ENCODE peak calls at places on chromosome 5, in six cellular contexts. I is memory B cell, B is fibroblast of pulmonary artery, R is NCI-H2081, Z is cerebellum, N is NCI-H345. U is an unnamed sample.

GRCh38 chr5:36696059-36696673 is 89.8 kb downstream of the SLC1A3 start:
- DNase-seq in I (peak; percentile 27), B (peak; percentile 76), N (peak; percentile 20), Z (peak; percentile 34), R (peak; percentile 56), U (no peak)

GRCh38 chr5:1299511-1299850 is 4.6 kb upstream of the TERT start:
- DNase-seq in B (no peak), N (no peak), I (no peak), Z (no peak), R (no peak), U (no peak)

GRCh38 chr5:172110921-172111873 is 76.8 kb downstream of the STK10 start:
- DNase-seq in B (peak; percentile 61), N (no peak), I (peak; percentile 73), R (no peak), Z (no peak), U (peak; percentile 88)

GRCh38 chr5:158121678-158122077 is 262.7 kb upstream of the CLINT1 start:
- DNase-seq in I (no peak), N (peak; percentile 4), Z (no peak), B (no peak), R (no peak), U (no peak)

GRCh38 chr5:115179959-115180709 is 10.4 kb upstream of the TRIM36 start:
- DNase-seq in N (peak; percentile 51), R (peak; percentile 38), B (peak; percentile 10), Z (no peak), I (peak; percentile 51), U (peak; percentile 6)

GRCh38 chr5:126395627-126396026 is 27.6 kb upstream of the GRAMD2B start:
- DNase-seq in N (no peak), Z (no peak), B (no peak), I (no peak), R (no peak), U (no peak)

GRCh38 chr5:156310115-156310514 is 16.8 kb upstream of the SGCD start:
- DNase-seq in I (no peak), R (no peak), N (no peak), Z (no peak), B (no peak), U (no peak)

GRCh38 chr5:141402553-141403328 is at the start of gene PCDHGA9:
- DNase-seq in N (no peak), I (no peak), Z (peak; percentile 15), B (peak; percentile 56), R (no peak), U (no peak)

GRCh38 chr5:127254729-127255284 is 35.8 kb upstream of the MEGF10 start:
- DNase-seq in B (no peak), R (no peak), I (no peak), Z (no peak), N (no peak), U (no peak)

GRCh38 chr5:179227578-179228311 is 117.5 kb downstream of the ADAMTS2 start:
- DNase-seq in R (no peak), I (no peak), B (no peak), N (no peak), Z (no peak), U (no peak)

GRCh38 chr5:33997331-33997983 is 10.4 kb downstream of the AMACR start:
- DNase-seq in B (peak; percentile 90), I (no peak), Z (peak; percentile 77), R (peak; percentile 94), N (peak; percentile 49), U (peak; percentile 28)

GRCh38 chr5:135392256-135392655 is 6.8 kb downstream of the MACROH2A1 start:
- DNase-seq in I (no peak), Z (no peak), N (no peak), B (peak; percentile 49), R (no peak), U (peak; percentile 24)

GRCh38 chr5:114325552-114325951 is 36.3 kb upstream of the KCNN2 start:
- DNase-seq in R (no peak), Z (no peak), N (no peak), B (peak; percentile 13), I (no peak), U (no peak)

U was measured in GDM1.